ENCODE peak calls at places on chromosomes 5 and 9, in four cellular contexts. H is spleen, O is Peyer's patch, M is psoas muscle. T is an unnamed sample. For H3K4me1, the result is how much of the 10 kb centered on the place peaks cover.

GRCh38 chr9:137326436-137327060 is 24.5 kb upstream of the NRARP start:
- DNase-seq in H (peak), O (no peak), M (no peak), T (no peak)

GRCh38 chr9:114291886-114292590 is 30.9 kb upstream of the ORM1 start:
- DNase-seq in H (peak), O (peak), M (no peak), T (peak)

GRCh38 chr5:60945760-60946253 is 802 bp downstream of the NDUFAF2 start:
- DNase-seq in H (no peak), O (no peak), M (no peak), T (no peak)

GRCh38 chr5:96655085-96655484 is 7.1 kb upstream of the CAST start:
- DNase-seq in H (no peak), O (no peak), M (no peak), T (no peak)

GRCh38 chr5:132777209-132778069 is at the start of gene SEPTIN8:
- DNase-seq in H (peak), O (peak), M (peak), T (peak)

GRCh38 chr9:23686257-23686656 is 139.8 kb downstream of the ELAVL2 start:
- DNase-seq in H (no peak), O (no peak), M (no peak), T (no peak)

GRCh38 chr5:71839049-71839834 is 120.2 kb downstream of the CARTPT start:
- DNase-seq in H (no peak), O (no peak), M (no peak), T (no peak)

GRCh38 chr5:176652136-176652535 is 4.9 kb downstream of the TSPAN17 start:
- DNase-seq in H (no peak), O (no peak), M (no peak), T (no peak)

GRCh38 chr5:142215915-142216681 is 107.5 kb downstream of the NDFIP1 start:
- DNase-seq in H (no peak), O (no peak), M (peak), T (peak)

GRCh38 chr5:128844354-128844923 is 120.8 kb upstream of the SLC27A6 start:
- DNase-seq in H (no peak), O (no peak), M (no peak), T (no peak)

GRCh38 chr9:93094294-93095204 is 1.5 kb upstream of the CARD19 start:
- DNase-seq in H (peak), O (peak), M (peak), T (peak)

GRCh38 chr5:101473483-101473882 is 570.4 kb upstream of the ST8SIA4 start:
- DNase-seq in H (no peak), O (no peak), M (no peak), T (no peak)

GRCh38 chr9:83707518-83707767 is 315 bp downstream of the UBQLN1 start:
- DNase-seq in H (no peak), O (no peak), M (peak), T (no peak)

GRCh38 chr5:76099286-76099702 is 16.1 kb downstream of the SV2C start:
- DNase-seq in H (no peak), O (no peak), M (no peak), T (no peak)

GRCh38 chr5:172903790-172904189 is 55.4 kb upstream of the RPL26L1 start:
- DNase-seq in H (no peak), O (peak), M (peak), T (peak)

GRCh38 chr5:132363431-132364112 is 5.9 kb upstream of the SLC22A5 start:
- DNase-seq in H (no peak), O (no peak), M (no peak), T (no peak)

GRCh38 chr9:99037768-99038167 is 67.1 kb upstream of the TGFBR1 start:
- DNase-seq in H (no peak), O (no peak), M (no peak), T (no peak)

GRCh38 chr9:69307446-69308216 is 17.4 kb upstream of the ENTREP1 start:
- DNase-seq in H (no peak), O (no peak), M (no peak), T (no peak)

GRCh38 chr5:138054206-138054605 is 21.3 kb upstream of the FAM13B start:
- DNase-seq in H (no peak), O (no peak), M (no peak), T (no peak)

GRCh38 chr5:109907189-109907588 is 217.5 kb downstream of the MAN2A1 start:
- DNase-seq in H (no peak), O (no peak), M (no peak), T (no peak)

GRCh38 chr9:123419091-123419490 is 63.1 kb downstream of the CRB2 start:
- DNase-seq in H (peak), O (peak), M (no peak), T (no peak)

GRCh38 chr5:168602517-168602916 is 23.3 kb upstream of the PANK3 start:
- DNase-seq in H (no peak), O (no peak), M (no peak), T (no peak)

GRCh38 chr5:176131771-176132170 is 106.5 kb upstream of the SIMC1 start:
- DNase-seq in H (no peak), O (no peak), M (no peak), T (no peak)

GRCh38 chr9:127878001-127878651 is 651 bp upstream of the AK1 start:
- DNase-seq in H (no peak), O (no peak), M (no peak), T (no peak)

DNA sequence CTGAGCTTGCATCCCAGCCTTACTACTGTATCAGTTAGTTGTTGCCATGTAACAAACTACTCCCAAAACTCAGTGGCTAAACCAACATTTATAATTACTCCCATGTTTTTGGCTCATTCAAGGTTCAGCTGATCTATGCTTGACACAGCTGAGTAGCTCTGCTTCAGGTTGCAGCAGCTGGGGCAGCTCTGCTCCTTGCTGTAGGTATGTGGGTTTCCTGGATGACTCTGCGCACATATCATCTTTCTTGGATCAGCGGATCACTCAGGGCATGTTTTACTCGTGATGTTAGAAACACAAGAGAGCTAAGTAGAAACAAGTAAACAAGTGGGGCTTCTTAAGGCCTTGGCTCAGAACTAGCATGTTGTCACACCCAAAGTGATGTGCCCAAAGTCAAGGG is 15.1 kb downstream of the TEK start:
- DNase-seq in H (no peak), O (no peak), M (no peak), T (no peak)
- H3K4me1 ChIP-seq in H (under half), O (under half), M (under half), T (under half)

DNA sequence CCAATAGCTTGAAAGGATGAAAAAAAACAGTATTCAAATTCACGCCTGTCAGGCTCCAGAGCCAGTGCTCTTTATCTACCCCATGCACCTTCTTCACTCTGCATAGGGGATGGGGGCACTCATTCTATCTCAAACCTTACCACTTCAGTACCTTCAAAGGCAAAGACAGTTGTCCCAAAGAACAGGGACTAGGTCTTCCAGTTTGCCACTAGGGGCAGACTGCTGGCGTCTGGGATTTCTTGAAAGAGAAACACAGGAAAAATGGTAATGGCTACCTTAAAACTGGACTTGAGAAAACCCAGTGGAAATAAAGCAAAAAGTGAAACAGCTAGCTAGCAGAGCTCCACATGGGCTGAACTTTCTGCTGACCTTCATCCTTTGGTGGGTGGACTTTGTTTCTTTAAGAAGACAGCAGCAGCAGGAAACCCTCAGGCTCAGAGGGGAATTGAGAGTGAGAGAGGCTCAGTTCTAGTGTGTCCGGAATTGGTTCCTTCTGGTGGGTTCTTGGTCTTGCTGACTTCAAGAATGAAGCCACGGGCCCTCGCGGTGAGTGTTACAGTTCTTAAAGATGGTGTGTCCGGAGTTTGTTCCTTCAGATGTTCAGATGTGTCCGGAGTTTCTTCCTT is 41.0 kb upstream of the SLC36A1 start:
- DNase-seq in H (no peak), O (no peak), M (no peak), T (no peak)
- H3K27ac ChIP-seq in H (no peak), O (no peak), M (no peak), T (no peak)

DNA sequence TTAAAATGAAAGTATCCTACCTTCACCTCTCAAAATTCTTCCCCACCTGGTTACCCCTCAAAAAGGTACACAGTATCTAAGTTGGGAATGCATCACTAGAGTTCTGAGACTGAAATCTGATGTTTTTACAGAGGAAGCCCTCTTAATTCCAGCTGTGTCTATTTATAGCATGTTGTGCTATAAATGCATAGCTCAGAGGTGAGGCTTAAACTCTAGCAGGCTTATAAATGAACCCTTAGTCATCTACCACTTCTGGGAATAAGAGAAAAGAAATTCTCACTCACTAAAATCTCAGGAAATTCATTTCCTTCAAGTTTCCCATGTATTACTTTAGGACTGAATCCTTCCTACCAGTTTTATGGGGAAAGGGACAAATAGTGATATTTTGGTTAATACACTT is 9.1 kb downstream of the STOM start:
- DNase-seq in H (no peak), O (no peak), M (no peak), T (no peak)
- H3K4me1 ChIP-seq in H (half or more), O (under half), M (half or more), T (half or more)

GRCh38 chr9:104269996-104270963 is 176.2 kb downstream of the SMC2 start:
- DNase-seq in H (no peak), O (no peak), M (no peak), T (no peak)
- H3K27ac ChIP-seq in H (no peak), O (no peak), M (no peak), T (no peak)

GRCh38 chr5:150616024-150616470 is 24.4 kb upstream of the SYNPO start:
- DNase-seq in H (no peak), O (peak), M (peak), T (peak)
- H3K4me1 ChIP-seq in H (half or more), O (under half), M (half or more), T (half or more)

DNA sequence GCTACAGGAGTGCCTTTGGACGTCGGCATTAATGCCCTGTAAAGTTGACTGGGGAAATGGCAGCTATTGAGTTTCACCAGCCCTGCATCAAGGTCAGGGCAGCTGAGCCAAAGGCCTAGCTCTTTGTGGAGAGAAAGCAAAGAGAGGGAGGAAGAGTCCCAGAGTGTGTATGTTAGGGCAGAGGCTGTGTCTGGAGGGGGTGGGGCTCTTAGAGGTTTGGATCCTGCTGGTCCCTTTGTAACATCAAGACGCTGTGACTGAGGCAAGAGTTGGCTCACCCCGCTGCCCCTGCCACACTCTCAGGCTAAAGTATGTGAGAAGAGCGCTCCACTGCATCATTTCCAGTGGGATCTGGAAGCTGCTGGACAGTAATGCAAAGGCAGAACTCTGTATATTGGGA is 34.3 kb downstream of the TMOD1 start:
- DNase-seq in H (no peak), O (no peak), M (peak), T (no peak)
- H3K27ac ChIP-seq in H (no peak), O (no peak), M (peak), T (no peak)

DNA sequence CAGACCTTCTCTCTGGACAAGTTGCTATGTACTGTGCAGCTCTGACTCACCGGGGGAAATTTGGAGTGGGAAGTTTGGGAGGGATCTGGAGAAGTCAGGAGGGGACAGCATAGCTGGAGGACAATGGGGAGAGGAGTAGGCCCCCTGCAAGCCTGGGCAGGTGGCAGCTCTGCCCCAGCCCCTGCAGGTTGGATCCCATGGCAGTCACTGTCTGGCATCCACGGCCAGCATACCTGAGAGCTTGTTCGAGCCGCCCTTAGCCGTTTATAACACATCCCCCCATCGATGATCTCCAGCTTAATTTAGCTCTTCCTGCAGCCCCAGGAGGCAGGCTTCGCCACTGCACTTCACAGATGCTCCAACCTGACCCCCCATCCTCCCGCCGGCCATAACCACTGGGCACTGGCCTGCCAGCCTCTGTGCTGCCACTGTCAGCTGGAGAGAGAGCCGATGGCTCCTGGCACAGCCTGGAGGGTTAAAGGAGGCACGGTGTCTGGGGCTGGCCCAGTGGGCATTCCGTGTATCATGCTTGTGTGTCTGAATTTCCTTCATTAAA is 57.7 kb upstream of the RNU6ATAC start:
- DNase-seq in H (peak), O (no peak), M (peak), T (peak)
- H3K4me1 ChIP-seq in H (under half), O (under half), M (under half), T (under half)

DNA sequence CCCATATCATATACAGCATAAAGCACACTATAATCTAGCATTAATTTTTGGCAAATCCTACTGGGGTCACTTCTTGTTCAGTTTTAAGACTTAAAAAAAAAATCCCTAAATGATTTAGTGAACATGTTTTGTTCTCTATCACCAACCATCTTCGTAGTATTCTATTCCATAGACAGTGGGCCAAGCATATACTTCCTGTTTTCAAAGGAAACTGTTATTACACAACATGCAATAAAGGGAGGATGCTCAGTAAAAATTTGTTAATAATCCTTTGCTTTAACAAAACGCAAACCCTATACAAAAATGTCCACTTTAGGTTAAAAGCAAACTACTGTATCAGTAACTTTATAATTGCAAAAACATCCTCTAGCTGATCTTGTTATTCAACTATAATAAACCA is 13.0 kb downstream of the CCNH start:
- DNase-seq in H (no peak), O (no peak), M (no peak), T (no peak)
- H3K27ac ChIP-seq in H (peak), O (no peak), M (no peak), T (no peak)

T was measured in lower lobe of right lung.